ENCODE peak calls at places on chromosomes 3 and 15, in seven cellular contexts. V, T, O, N, F, X and I are unnamed samples.

GRCh38 chr15:60172147-60172546 is 168.0 kb downstream of the FOXB1 start:
- DNase-seq in O (no peak), N (no peak), F (no peak), X (no peak), V (peak), T (no peak), I (no peak)

GRCh38 chr3:30221622-30222021 is 384.8 kb upstream of the TGFBR2 start:
- DNase-seq in O (no peak), F (no peak), V (peak), X (no peak), T (no peak), N (no peak), I (no peak)

GRCh38 chr3:10702961-10703740 is 112.9 kb upstream of the SLC6A11 start:
- DNase-seq in V (peak), X (no peak), N (no peak), T (no peak), F (peak), O (no peak), I (no peak)

GRCh38 chr3:129576514-129577345 is 29.7 kb downstream of the PLXND1 start:
- DNase-seq in F (no peak), V (no peak), T (no peak), X (peak), N (no peak), O (no peak), I (no peak)

GRCh38 chr3:70006089-70006488 is 6.6 kb downstream of the SAMMSON start:
- DNase-seq in N (no peak), F (no peak), O (no peak), V (no peak), T (no peak), X (no peak), I (no peak)

GRCh38 chr15:61749169-61749568 is 311.1 kb downstream of the VPS13C start:
- DNase-seq in V (no peak), O (no peak), N (no peak), X (no peak), T (no peak), F (no peak), I (no peak)

GRCh38 chr3:141454906-141455602 is 31.8 kb upstream of the RASA2 start:
- DNase-seq in X (peak), N (no peak), V (peak), F (no peak), T (peak), O (no peak), I (no peak)

GRCh38 chr15:68553994-68554715 is 24.6 kb upstream of the CORO2B start:
- DNase-seq in N (peak), T (peak), F (peak), X (peak), O (peak), V (peak), I (peak)

GRCh38 chr3:46289551-46289950 is 47.3 kb downstream of the CCR3 start:
- DNase-seq in X (no peak), O (no peak), N (no peak), V (no peak), F (no peak), T (no peak), I (no peak)

GRCh38 chr15:31268911-31269784 is 57.5 kb upstream of the KLF13 start:
- DNase-seq in N (peak), V (no peak), T (no peak), O (no peak), X (peak), F (no peak), I (peak)

GRCh38 chr3:126747768-126748167 is 43.7 kb downstream of the CHCHD6 start:
- DNase-seq in V (no peak), F (no peak), X (no peak), T (no peak), O (no peak), N (no peak), I (no peak)

GRCh38 chr15:67544475-67544874 is 2.0 kb downstream of the MAP2K5 start:
- DNase-seq in N (no peak), F (no peak), X (no peak), T (no peak), V (no peak), O (no peak), I (no peak)